ENCODE peak calls at places on chromosomes 1 and 21, in nine cellular contexts. L, N, Q, F, E, S, W, H and C are unnamed samples.

GRCh38 chr1:53766766-53767409 is 27.9 kb upstream of the GLIS1 start:
- DNase-seq in S (peak), L (no peak), Q (no peak), N (no peak), F (no peak), E (no peak), H (no peak), W (no peak), C (no peak)

GRCh38 chr1:155062151-155062686 is 1.3 kb upstream of the EFNA4 start:
- DNase-seq in Q (no peak), L (no peak), W (no peak), E (peak), F (no peak), S (no peak), N (no peak), H (peak), C (peak)

GRCh38 chr1:231446138-231446537 is 24.1 kb upstream of the EGLN1 start:
- DNase-seq in S (no peak), H (no peak), Q (peak), E (no peak), W (no peak), L (no peak), F (no peak), N (no peak), C (no peak)

GRCh38 chr1:46172321-46172720 is 2.6 kb upstream of the TSPAN1 start:
- DNase-seq in S (no peak), N (no peak), Q (no peak), H (no peak), E (no peak), F (no peak), L (no peak), W (no peak), C (no peak)

GRCh38 chr1:206472454-206472853 is 2.2 kb downstream of the IKBKE start:
- DNase-seq in W (no peak), N (no peak), F (peak), Q (peak), H (peak), L (no peak), E (no peak), S (peak), C (peak)

GRCh38 chr1:23601968-23602876 is 42.9 kb upstream of the ID3 start:
- DNase-seq in S (no peak), N (no peak), W (no peak), E (no peak), Q (no peak), F (no peak), L (no peak), H (no peak), C (no peak)

GRCh38 chr1:78236711-78237110 is 190.9 kb downstream of the GIPC2 start:
- DNase-seq in Q (no peak), W (no peak), E (no peak), H (no peak), S (no peak), F (no peak), N (no peak), L (no peak), C (peak)

GRCh38 chr1:107648071-107648470 is 316.9 kb downstream of the VAV3 start:
- DNase-seq in W (no peak), L (no peak), H (no peak), N (no peak), E (no peak), S (peak), Q (no peak), F (no peak), C (no peak)

GRCh38 chr1:163820190-163820589 is 498.4 kb downstream of the NUF2 start:
- DNase-seq in Q (no peak), H (no peak), F (no peak), S (no peak), E (no peak), L (no peak), N (no peak), W (no peak), C (no peak)

GRCh38 chr1:165114022-165114888 is 242.3 kb downstream of the LMX1A start:
- DNase-seq in F (peak), W (no peak), Q (peak), L (no peak), E (no peak), S (peak), H (peak), N (no peak), C (peak)

GRCh38 chr1:222547260-222547614 is 667 bp downstream of the HHIPL2 start:
- DNase-seq in Q (no peak), L (no peak), F (no peak), S (no peak), E (no peak), N (no peak), H (no peak), W (no peak), C (no peak)

GRCh38 chr1:227560393-227560792 is 3.0 kb upstream of the ZNF678 start:
- DNase-seq in W (no peak), S (no peak), Q (no peak), N (no peak), H (no peak), F (no peak), L (no peak), E (peak), C (no peak)

GRCh38 chr1:171674443-171675405 is 22.2 kb upstream of the MYOC start:
- DNase-seq in E (no peak), S (no peak), F (no peak), H (no peak), L (no peak), Q (no peak), N (no peak), W (no peak), C (no peak)

GRCh38 chr1:24154215-24154614 is 11.3 kb upstream of the IL22RA1 start:
- DNase-seq in S (no peak), F (no peak), L (no peak), H (no peak), N (no peak), E (no peak), W (no peak), Q (peak), C (peak)

GRCh38 chr21:38938343-38938742 is 132.6 kb downstream of the ETS2 start:
- DNase-seq in H (no peak), W (no peak), E (no peak), L (no peak), S (peak), N (no peak), Q (peak), F (peak), C (peak)

GRCh38 chr1:246068113-246068512 is 439.0 kb downstream of the SMYD3 start:
- DNase-seq in N (no peak), H (no peak), F (no peak), E (no peak), S (no peak), Q (no peak), W (no peak), L (no peak), C (no peak)

GRCh38 chr1:22420456-22421053 is 31.1 kb upstream of the ZBTB40 start:
- DNase-seq in N (peak), F (peak), S (peak), E (peak), L (peak), W (peak), H (peak), Q (peak), C (peak)

GRCh38 chr1:23010734-23011449 is 4.8 kb downstream of the TEX46 start:
- DNase-seq in L (no peak), F (no peak), N (no peak), E (no peak), S (peak), Q (no peak), W (no peak), H (no peak), C (no peak)

GRCh38 chr1:155860939-155861496 is 1.7 kb downstream of the SYT11 start:
- DNase-seq in W (no peak), S (no peak), Q (no peak), H (no peak), F (no peak), N (no peak), L (no peak), E (no peak), C (no peak)